ENCODE peak calls at places on chromosomes 6 and 20, in six cellular contexts. E, X, W, P, S and V are unnamed samples.

GRCh38 chr6:75282706-75283105 is 1.9 kb downstream of the TMEM30A start:
- DNase-seq in E (no peak), W (peak), P (no peak), X (no peak), S (no peak), V (no peak)

GRCh38 chr6:7100751-7101078 is 7.0 kb upstream of the RREB1 start:
- DNase-seq in E (no peak), W (no peak), S (no peak), P (no peak), X (no peak), V (no peak)

GRCh38 chr6:119119989-119120388 is 41.5 kb upstream of the FAM184A start:
- DNase-seq in W (no peak), E (peak), P (no peak), X (no peak), S (no peak), V (peak)

GRCh38 chr20:48282591-48283228 is 497.4 kb upstream of the SULF2 start:
- DNase-seq in X (no peak), P (no peak), E (no peak), S (no peak), W (peak), V (no peak)

GRCh38 chr20:57442888-57443239 is 51.7 kb downstream of the RBM38 start:
- DNase-seq in S (no peak), X (no peak), W (no peak), E (no peak), P (no peak), V (no peak)

GRCh38 chr6:20873425-20874190 is 339.4 kb downstream of the CDKAL1 start:
- DNase-seq in S (no peak), X (no peak), E (no peak), P (peak), W (peak), V (peak)

GRCh38 chr6:39561536-39562266 is 163.5 kb downstream of the KIF6 start:
- DNase-seq in X (no peak), W (no peak), S (no peak), P (no peak), E (no peak), V (peak)

GRCh38 chr20:17648306-17648646 is 33.8 kb downstream of the RRBP1 start:
- DNase-seq in X (no peak), S (no peak), W (no peak), E (no peak), P (no peak), V (peak)

GRCh38 chr6:26123675-26124549 is 36.7 kb downstream of the HFE start:
- DNase-seq in S (peak), X (peak), W (peak), P (peak), E (peak), V (peak)

GRCh38 chr6:130560231-130560630 is 194.4 kb downstream of the TMEM200A start:
- DNase-seq in P (no peak), E (peak), S (no peak), W (no peak), X (no peak), V (peak)

GRCh38 chr6:55954436-55954835 is 79.0 kb upstream of the BMP5 start:
- DNase-seq in S (no peak), P (no peak), E (no peak), X (no peak), W (no peak), V (no peak)

GRCh38 chr6:43009124-43009523 is 4.6 kb downstream of the MEA1 start:
- DNase-seq in X (no peak), P (no peak), E (peak), W (peak), S (no peak), V (peak)

GRCh38 chr6:19502301-19502700 is 334.9 kb upstream of the ID4 start:
- DNase-seq in X (no peak), E (no peak), W (no peak), P (no peak), S (no peak), V (no peak)

GRCh38 chr6:129969064-129969463 is 49.3 kb upstream of the L3MBTL3 start:
- DNase-seq in X (no peak), W (peak), S (no peak), P (peak), E (peak), V (no peak)

GRCh38 chr6:108133594-108134179 is 32.1 kb upstream of the NR2E1 start:
- DNase-seq in W (peak), E (peak), P (peak), X (peak), S (peak), V (peak)

GRCh38 chr6:118921084-118921483 is 13.9 kb downstream of the MCM9 start:
- DNase-seq in E (no peak), X (no peak), W (no peak), P (no peak), S (no peak), V (no peak)

GRCh38 chr6:152161501-152161900 is 354.0 kb downstream of the ESR1 start:
- DNase-seq in S (no peak), E (peak), W (peak), P (no peak), X (no peak), V (peak)

GRCh38 chr6:36367743-36368142 is 19.7 kb downstream of the ETV7 start:
- DNase-seq in S (no peak), P (no peak), X (no peak), W (no peak), E (no peak), V (no peak)

GRCh38 chr20:50509923-50510705 is at the start of gene PTPN1:
- DNase-seq in W (peak), X (peak), S (peak), E (peak), P (peak), V (peak)

GRCh38 chr20:57611605-57612311 is 8.5 kb downstream of the ZBP1 start:
- DNase-seq in W (no peak), E (no peak), P (no peak), S (no peak), X (no peak), V (no peak)

GRCh38 chr6:157393667-157394329 is 12.8 kb downstream of the ZDHHC14 start:
- DNase-seq in S (no peak), W (no peak), P (no peak), E (no peak), X (no peak), V (no peak)

GRCh38 chr20:58880994-58881752 is 28.7 kb downstream of the GNAS start:
- DNase-seq in X (no peak), W (no peak), P (no peak), E (no peak), S (no peak), V (no peak)

GRCh38 chr20:45306431-45306982 is at the start of gene RBPJL:
- DNase-seq in P (peak), S (peak), X (no peak), E (no peak), W (peak), V (peak)

GRCh38 chr20:5675103-5676091 is 74.8 kb upstream of the SHLD1 start:
- DNase-seq in E (no peak), W (no peak), X (no peak), S (no peak), P (no peak), V (no peak)

GRCh38 chr6:19268117-19268516 is 569.1 kb upstream of the ID4 start:
- DNase-seq in S (no peak), E (no peak), W (peak), X (no peak), P (no peak), V (no peak)

GRCh38 chr6:139944131-139944530 is 569.7 kb upstream of the CITED2 start:
- DNase-seq in E (no peak), X (no peak), W (no peak), P (no peak), S (no peak), V (no peak)

GRCh38 chr6:83952830-83953229 is 80.7 kb upstream of the MRAP2 start:
- DNase-seq in W (peak), P (no peak), X (no peak), E (no peak), S (no peak), V (peak)

GRCh38 chr6:26224940-26225847 is 138.0 kb downstream of the HFE start:
- DNase-seq in P (peak), E (peak), S (peak), X (peak), W (peak), V (peak)

GRCh38 chr6:41936073-41936837 is 5.4 kb downstream of the CCND3 start:
- DNase-seq in W (peak), E (peak), X (peak), P (peak), S (peak), V (peak)

DNA sequence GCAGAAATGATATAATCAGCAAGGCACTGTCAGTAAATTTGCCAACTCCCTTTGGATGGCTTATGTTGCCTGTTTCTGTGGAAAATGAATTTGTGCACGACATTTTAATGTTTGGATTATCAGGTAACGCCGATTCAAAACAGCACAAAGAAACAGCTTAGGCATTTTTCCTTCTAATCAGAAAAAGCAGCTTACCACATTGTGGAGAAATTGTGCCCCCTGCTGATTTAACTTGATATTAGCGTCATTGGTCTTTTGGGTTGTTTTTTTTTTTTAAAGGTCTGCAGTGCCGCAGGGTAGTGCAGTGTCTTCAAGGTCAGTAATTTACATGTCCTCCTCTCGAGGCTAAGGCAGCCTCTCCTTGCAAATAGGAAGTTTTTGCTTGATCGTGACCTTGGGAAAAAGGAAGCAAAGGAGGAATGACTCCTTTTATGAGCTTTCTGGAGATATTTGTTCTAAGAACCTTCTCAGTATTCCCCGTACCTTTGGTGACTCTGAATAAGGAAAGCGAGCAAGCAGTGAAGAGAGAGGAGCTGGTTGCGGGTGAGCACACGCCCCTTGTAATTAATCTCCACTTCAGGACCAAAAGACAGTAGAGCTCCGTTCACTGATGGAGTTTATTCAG is 79.1 kb downstream of the ELOVL4 start:
- DNase-seq in X (peak), W (peak), P (peak), E (peak), S (peak), V (peak)
- H3K9ac ChIP-seq in X (no peak), W (peak), P (no peak), E (peak), S (no peak), V (peak)

DNA sequence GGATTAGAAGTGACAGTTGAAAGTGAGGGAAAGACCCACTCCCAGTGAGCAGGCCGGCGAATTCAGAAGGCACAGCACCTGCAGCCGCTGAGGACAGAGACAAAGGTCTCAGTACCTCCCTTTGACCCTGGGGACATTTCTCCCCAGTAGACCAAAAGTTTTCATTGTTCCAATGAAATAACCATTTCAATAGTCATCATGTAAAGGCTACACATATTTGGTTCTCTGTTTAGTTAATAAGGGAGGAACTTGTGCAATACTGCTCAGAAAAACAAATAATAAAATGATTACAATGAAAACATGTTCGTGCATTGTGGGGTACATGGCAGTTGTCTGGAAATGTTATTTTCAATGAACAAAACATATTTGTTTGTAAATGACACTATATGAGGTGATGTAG is 52.5 kb downstream of the EDN1 start:
- DNase-seq in W (no peak), E (no peak), X (no peak), S (no peak), P (no peak), V (no peak)
- H2BK15ac ChIP-seq in W (no peak), E (no peak), X (no peak), S (no peak), P (no peak), V (no peak)

GRCh38 chr6:35047265-35048011 is 93.7 kb downstream of the TCP11 start:
- DNase-seq in W (no peak), X (no peak), S (no peak), E (peak), P (no peak), V (peak)
- H3K9ac ChIP-seq in W (no peak), X (no peak), S (no peak), E (no peak), P (no peak), V (peak)

DNA sequence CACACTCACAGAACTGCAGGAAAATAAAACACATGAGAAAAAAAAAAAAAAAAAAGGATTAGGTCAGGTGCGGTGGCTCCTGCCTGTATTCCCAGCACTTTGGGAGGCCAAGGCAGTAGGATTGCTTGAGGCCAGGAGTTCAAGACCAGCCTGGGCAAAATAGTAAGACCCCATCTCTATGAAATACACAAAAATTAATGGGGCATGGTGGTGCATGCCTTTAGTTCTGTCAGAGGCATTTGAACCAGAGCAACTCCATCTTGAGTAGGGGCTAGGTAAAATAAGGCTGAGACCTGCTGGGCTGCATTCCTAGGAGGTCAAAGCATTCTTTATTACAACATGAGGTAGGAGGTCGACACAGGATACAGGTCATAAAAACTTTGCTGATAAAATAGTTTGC is 39.0 kb upstream of the JARID2 start:
- DNase-seq in P (no peak), X (no peak), W (peak), S (no peak), E (no peak), V (no peak)
- H2BK15ac ChIP-seq in P (no peak), X (no peak), W (no peak), S (no peak), E (no peak), V (no peak)

GRCh38 chr6:53038148-53038547 is 27.1 kb upstream of the FBXO9 start:
- DNase-seq in E (peak), X (no peak), S (no peak), P (no peak), W (no peak), V (peak)

GRCh38 chr6:53043626-53044025 is 21.6 kb upstream of the FBXO9 start:
- DNase-seq in P (no peak), S (no peak), W (peak), E (peak), X (no peak), V (no peak)

GRCh38 chr6:53042112-53042511 is 23.1 kb upstream of the FBXO9 start:
- DNase-seq in S (no peak), E (peak), W (no peak), X (no peak), P (no peak), V (peak)

GRCh38 chr6:53044071-53044470 is 21.1 kb upstream of the FBXO9 start:
- DNase-seq in P (peak), E (peak), W (peak), X (no peak), S (no peak), V (peak)

DNA sequence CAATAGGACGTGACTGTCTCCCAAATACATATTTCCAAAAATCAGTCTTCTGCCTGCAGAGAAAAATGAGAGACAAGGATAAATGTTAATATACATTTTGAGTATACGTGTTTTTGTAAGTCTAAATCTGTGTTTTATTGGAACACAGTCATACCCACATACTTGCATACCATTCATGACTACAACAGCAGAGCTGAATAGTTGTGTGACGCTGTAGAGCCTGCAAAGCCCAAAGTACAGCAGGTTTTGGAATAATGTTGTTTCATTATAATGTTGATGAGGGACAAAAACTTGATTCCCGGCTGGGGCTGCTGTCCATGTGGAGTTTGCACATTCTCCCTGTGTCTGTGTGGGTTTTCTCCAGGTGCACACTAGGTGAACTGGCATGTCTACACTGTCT is 23.8 kb upstream of the FBXO9 start:
- DNase-seq in P (no peak), E (peak), X (no peak), W (no peak), S (no peak), V (peak)
- H3K9ac ChIP-seq in P (no peak), E (peak), X (no peak), W (no peak), S (no peak), V (peak)